ENCODE peak calls at places on chromosomes 11 and 22, in five cellular contexts. One of them, this sample, is unnamed. For H3K4me1, the result is how much of the 10 kb centered on the place peaks cover.

GRCh38 chr11:63667993-63668392 is 3.2 kb downstream of the ATL3 start:
- DNase-seq in esophagus squamous epithelium: no peak
- DNase-seq in K562: no peak
- DNase-seq in mucosa of descending colon: no peak
- DNase-seq in spleen: no peak
- DNase-seq in this sample: peak

GRCh38 chr11:20647976-20648565 is 21.3 kb upstream of the NELL1 start:
- DNase-seq in esophagus squamous epithelium: no peak
- DNase-seq in K562: peak
- DNase-seq in mucosa of descending colon: peak
- DNase-seq in spleen: no peak
- DNase-seq in this sample: peak

GRCh38 chr11:86115542-86116385 is 46.9 kb upstream of the PICALM start:
- DNase-seq in esophagus squamous epithelium: no peak
- DNase-seq in K562: no peak
- DNase-seq in mucosa of descending colon: no peak
- DNase-seq in spleen: no peak
- DNase-seq in this sample: no peak

GRCh38 chr11:44814881-44815592 is 88.3 kb downstream of the TSPAN18 start:
- DNase-seq in esophagus squamous epithelium: no peak
- DNase-seq in K562: no peak
- DNase-seq in mucosa of descending colon: no peak
- DNase-seq in spleen: peak
- DNase-seq in this sample: peak

GRCh38 chr11:692824-693414 is 2.1 kb downstream of the DEAF1 start:
- DNase-seq in esophagus squamous epithelium: no peak
- DNase-seq in K562: no peak
- DNase-seq in mucosa of descending colon: no peak
- DNase-seq in spleen: peak
- DNase-seq in this sample: no peak

GRCh38 chr22:32308934-32309333 is 48.7 kb upstream of the RFPL3 start:
- DNase-seq in esophagus squamous epithelium: no peak
- DNase-seq in K562: no peak
- DNase-seq in mucosa of descending colon: no peak
- DNase-seq in spleen: no peak
- DNase-seq in this sample: no peak

GRCh38 chr11:47148903-47149535 is 27.7 kb downstream of the ARFGAP2 start:
- DNase-seq in esophagus squamous epithelium: no peak
- DNase-seq in K562: no peak
- DNase-seq in mucosa of descending colon: peak
- DNase-seq in spleen: no peak
- DNase-seq in this sample: peak

GRCh38 chr11:120715239-120715638 is 203.7 kb downstream of the GRIK4 start:
- DNase-seq in esophagus squamous epithelium: no peak
- DNase-seq in K562: peak
- DNase-seq in mucosa of descending colon: no peak
- DNase-seq in spleen: no peak
- DNase-seq in this sample: no peak

GRCh38 chr11:103537904-103538502 is 428.8 kb downstream of the DYNC2H1 start:
- DNase-seq in esophagus squamous epithelium: no peak
- DNase-seq in K562: no peak
- DNase-seq in mucosa of descending colon: peak
- DNase-seq in spleen: no peak
- DNase-seq in this sample: no peak

GRCh38 chr11:1088927-1089737 is 14.5 kb downstream of the MUC2 start:
- DNase-seq in esophagus squamous epithelium: no peak
- DNase-seq in K562: no peak
- DNase-seq in mucosa of descending colon: no peak
- DNase-seq in spleen: peak
- DNase-seq in this sample: no peak

GRCh38 chr22:42282943-42283287 is 12.5 kb upstream of the TCF20 start:
- DNase-seq in esophagus squamous epithelium: no peak
- DNase-seq in K562: no peak
- DNase-seq in mucosa of descending colon: no peak
- DNase-seq in spleen: no peak
- DNase-seq in this sample: no peak

GRCh38 chr11:3049430-3050243 is 7.6 kb downstream of the CARS1 start:
- DNase-seq in esophagus squamous epithelium: peak
- DNase-seq in K562: no peak
- DNase-seq in mucosa of descending colon: peak
- DNase-seq in spleen: peak
- DNase-seq in this sample: no peak

GRCh38 chr11:35066783-35067476 is 72.0 kb upstream of the CD44 start:
- DNase-seq in esophagus squamous epithelium: no peak
- DNase-seq in K562: no peak
- DNase-seq in mucosa of descending colon: no peak
- DNase-seq in spleen: no peak
- DNase-seq in this sample: peak

GRCh38 chr11:19848219-19848618 is 135.6 kb downstream of the NAV2 start:
- DNase-seq in esophagus squamous epithelium: no peak
- DNase-seq in K562: no peak
- DNase-seq in mucosa of descending colon: no peak
- DNase-seq in spleen: no peak
- DNase-seq in this sample: no peak

GRCh38 chr22:40626826-40627225 is 9.7 kb downstream of the MRTFA start:
- DNase-seq in esophagus squamous epithelium: no peak
- DNase-seq in K562: no peak
- DNase-seq in mucosa of descending colon: no peak
- DNase-seq in spleen: no peak
- DNase-seq in this sample: peak

GRCh38 chr11:128305588-128305987 is 281.8 kb downstream of the ETS1 start:
- DNase-seq in esophagus squamous epithelium: no peak
- DNase-seq in K562: no peak
- DNase-seq in mucosa of descending colon: no peak
- DNase-seq in spleen: no peak
- DNase-seq in this sample: no peak

DNA sequence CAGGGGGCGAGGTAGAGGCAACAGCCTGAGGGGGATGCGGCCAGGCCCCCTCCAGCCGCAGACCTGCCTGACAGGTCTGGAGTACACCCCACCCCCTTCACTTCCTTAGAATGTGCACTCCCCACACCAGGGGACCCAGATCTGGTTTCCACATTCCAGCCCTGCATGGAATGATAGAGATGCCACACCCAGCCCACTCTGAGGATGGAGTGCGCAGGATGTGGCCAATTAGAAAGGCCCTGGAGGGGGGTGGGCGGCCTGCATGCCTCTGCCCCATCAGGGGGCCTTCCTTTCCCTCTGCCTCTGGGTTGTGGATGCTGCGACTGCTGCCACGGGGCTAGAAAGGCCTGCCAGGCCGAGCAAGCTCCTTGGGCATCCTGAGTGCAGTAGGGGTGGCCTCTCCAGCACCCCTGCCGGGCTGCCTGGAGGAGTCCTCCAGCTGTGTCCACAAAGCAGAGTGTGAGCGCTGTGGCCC is 28.2 kb upstream of the MGAT3 start:
- DNase-seq in esophagus squamous epithelium: no peak
- DNase-seq in K562: no peak
- DNase-seq in mucosa of descending colon: no peak
- DNase-seq in spleen: peak
- DNase-seq in this sample: no peak
- TF ChIP-seq CTCF in esophagus squamous epithelium: no peak
- TF ChIP-seq CTCF in K562: no peak
- TF ChIP-seq CTCF in mucosa of descending colon: no peak
- TF ChIP-seq CTCF in spleen: no peak
- TF ChIP-seq CTCF in this sample: no peak

GRCh38 chr22:37169947-37170688 is 17.9 kb downstream of the C1QTNF6 start:
- DNase-seq in esophagus squamous epithelium: no peak
- DNase-seq in K562: no peak
- DNase-seq in mucosa of descending colon: no peak
- DNase-seq in spleen: peak
- DNase-seq in this sample: no peak

GRCh38 chr22:37167981-37168647 is 18.4 kb upstream of the IL2RB start:
- DNase-seq in esophagus squamous epithelium: no peak
- DNase-seq in K562: no peak
- DNase-seq in mucosa of descending colon: no peak
- DNase-seq in spleen: peak
- DNase-seq in this sample: no peak

GRCh38 chr22:37171662-37172061 is 16.4 kb downstream of the C1QTNF6 start:
- DNase-seq in esophagus squamous epithelium: no peak
- DNase-seq in K562: no peak
- DNase-seq in mucosa of descending colon: no peak
- DNase-seq in spleen: no peak
- DNase-seq in this sample: no peak

GRCh38 chr22:37167176-37167980 is 17.7 kb upstream of the IL2RB start:
- DNase-seq in esophagus squamous epithelium: no peak
- DNase-seq in K562: no peak
- DNase-seq in mucosa of descending colon: peak
- DNase-seq in spleen: peak
- DNase-seq in this sample: no peak

GRCh38 chr22:37169412-37169811 is 18.6 kb downstream of the C1QTNF6 start:
- DNase-seq in esophagus squamous epithelium: no peak
- DNase-seq in K562: no peak
- DNase-seq in mucosa of descending colon: no peak
- DNase-seq in spleen: peak
- DNase-seq in this sample: no peak
- H3K4me1 ChIP-seq in esophagus squamous epithelium: under half
- H3K4me1 ChIP-seq in K562: under half
- H3K4me1 ChIP-seq in mucosa of descending colon: under half
- H3K4me1 ChIP-seq in spleen: half or more
- H3K4me1 ChIP-seq in this sample: under half

GRCh38 chr22:19291218-19291579 is 320 bp downstream of the CLTCL1 start:
- DNase-seq in esophagus squamous epithelium: no peak
- DNase-seq in K562: peak
- DNase-seq in mucosa of descending colon: peak
- DNase-seq in spleen: no peak
- DNase-seq in this sample: peak
- TF ChIP-seq CTCF in esophagus squamous epithelium: no peak
- TF ChIP-seq CTCF in K562: peak
- TF ChIP-seq CTCF in mucosa of descending colon: no peak
- TF ChIP-seq CTCF in spleen: no peak
- TF ChIP-seq CTCF in this sample: no peak

GRCh38 chr11:110169738-110170137 is 76.5 kb downstream of the ZC3H12C start:
- DNase-seq in esophagus squamous epithelium: no peak
- DNase-seq in K562: no peak
- DNase-seq in mucosa of descending colon: no peak
- DNase-seq in spleen: no peak
- DNase-seq in this sample: no peak
- H3K4me1 ChIP-seq in esophagus squamous epithelium: under half
- H3K4me1 ChIP-seq in K562: under half
- H3K4me1 ChIP-seq in mucosa of descending colon: under half
- H3K4me1 ChIP-seq in spleen: under half
- H3K4me1 ChIP-seq in this sample: under half

This sample was measured in cardiac muscle cell.